ENCODE peak calls at places on chromosomes 1 and 21, in four cellular contexts. One of them, this sample, is unnamed.

GRCh38 chr21:38567577-38568360 is 69.5 kb upstream of the ERG start:
- DNase-seq in neural crest cell: no peak
- DNase-seq in tibial artery: no peak
- DNase-seq in GM20000: no peak
- DNase-seq in this sample: no peak

GRCh38 chr21:26194326-26194725 is 23.8 kb upstream of the APP start:
- DNase-seq in neural crest cell: no peak
- DNase-seq in tibial artery: no peak
- DNase-seq in GM20000: no peak
- DNase-seq in this sample: no peak

GRCh38 chr1:52032785-52033131 is 852 bp downstream of the KTI12 start:
- DNase-seq in neural crest cell: peak
- DNase-seq in tibial artery: peak
- DNase-seq in GM20000: peak
- DNase-seq in this sample: peak

GRCh38 chr1:168767885-168768584 is 39.0 kb upstream of the DPT start:
- DNase-seq in neural crest cell: no peak
- DNase-seq in tibial artery: peak
- DNase-seq in GM20000: no peak
- DNase-seq in this sample: no peak

GRCh38 chr1:183891158-183891557 is 86.2 kb downstream of the RGL1 start:
- DNase-seq in neural crest cell: no peak
- DNase-seq in tibial artery: no peak
- DNase-seq in GM20000: no peak
- DNase-seq in this sample: no peak

GRCh38 chr1:73770109-73770905 is 427.7 kb downstream of the LRRIQ3 start:
- DNase-seq in neural crest cell: no peak
- DNase-seq in tibial artery: no peak
- DNase-seq in GM20000: no peak
- DNase-seq in this sample: no peak

GRCh38 chr1:231161711-231162299 is at the start of gene TRIM67:
- DNase-seq in neural crest cell: peak
- DNase-seq in tibial artery: no peak
- DNase-seq in GM20000: no peak
- DNase-seq in this sample: peak

GRCh38 chr1:157771666-157772425 is 5.1 kb downstream of the FCRL2 start:
- DNase-seq in neural crest cell: no peak
- DNase-seq in tibial artery: no peak
- DNase-seq in GM20000: no peak
- DNase-seq in this sample: no peak

GRCh38 chr1:33357099-33357498 is 36.2 kb upstream of the A3GALT2 start:
- DNase-seq in neural crest cell: no peak
- DNase-seq in tibial artery: no peak
- DNase-seq in GM20000: no peak
- DNase-seq in this sample: no peak

GRCh38 chr1:205161071-205161470 is 39.3 kb upstream of the RBBP5 start:
- DNase-seq in neural crest cell: no peak
- DNase-seq in tibial artery: no peak
- DNase-seq in GM20000: no peak
- DNase-seq in this sample: no peak

GRCh38 chr1:87278791-87279190 is 49.9 kb upstream of the LMO4 start:
- DNase-seq in neural crest cell: no peak
- DNase-seq in tibial artery: no peak
- DNase-seq in GM20000: no peak
- DNase-seq in this sample: no peak

DNA sequence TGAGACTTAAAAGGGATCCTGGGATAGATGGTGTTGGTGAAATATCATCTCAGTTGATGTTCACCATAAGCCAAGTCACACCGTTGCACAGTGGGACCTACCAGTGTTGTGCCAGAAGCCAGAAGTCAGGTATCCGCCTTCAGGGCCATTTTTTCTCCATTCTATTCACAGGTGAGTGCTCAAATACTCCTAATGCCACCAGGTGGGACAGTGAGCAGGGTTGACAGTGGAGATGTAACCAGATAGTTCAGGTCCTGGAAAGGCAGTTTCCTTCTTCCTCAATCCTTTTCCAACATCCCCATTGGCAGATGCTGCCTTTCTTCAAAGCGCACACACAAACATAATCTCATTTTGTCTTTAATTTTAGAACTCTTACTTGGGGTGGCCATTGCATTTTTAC is 11.6 kb downstream of the CD160 start:
- DNase-seq in neural crest cell: no peak
- DNase-seq in tibial artery: no peak
- DNase-seq in GM20000: no peak
- DNase-seq in this sample: no peak
- TF ChIP-seq CTCF in neural crest cell: no peak
- TF ChIP-seq CTCF in tibial artery: no peak
- TF ChIP-seq CTCF in GM20000: no peak
- TF ChIP-seq CTCF in this sample: no peak

GRCh38 chr1:54980046-54980527 is 341 bp upstream of the TMEM61 start:
- DNase-seq in neural crest cell: no peak
- DNase-seq in tibial artery: no peak
- DNase-seq in GM20000: no peak
- DNase-seq in this sample: no peak

GRCh38 chr1:54978528-54979326 is 1.7 kb upstream of the TMEM61 start:
- DNase-seq in neural crest cell: no peak
- DNase-seq in tibial artery: no peak
- DNase-seq in GM20000: no peak
- DNase-seq in this sample: no peak

GRCh38 chr1:54981466-54981865 is 1.0 kb downstream of the TMEM61 start:
- DNase-seq in neural crest cell: no peak
- DNase-seq in tibial artery: no peak
- DNase-seq in GM20000: no peak
- DNase-seq in this sample: no peak

GRCh38 chr1:54979327-54979891 is 1.0 kb upstream of the TMEM61 start:
- DNase-seq in neural crest cell: no peak
- DNase-seq in tibial artery: no peak
- DNase-seq in GM20000: no peak
- DNase-seq in this sample: no peak

DNA sequence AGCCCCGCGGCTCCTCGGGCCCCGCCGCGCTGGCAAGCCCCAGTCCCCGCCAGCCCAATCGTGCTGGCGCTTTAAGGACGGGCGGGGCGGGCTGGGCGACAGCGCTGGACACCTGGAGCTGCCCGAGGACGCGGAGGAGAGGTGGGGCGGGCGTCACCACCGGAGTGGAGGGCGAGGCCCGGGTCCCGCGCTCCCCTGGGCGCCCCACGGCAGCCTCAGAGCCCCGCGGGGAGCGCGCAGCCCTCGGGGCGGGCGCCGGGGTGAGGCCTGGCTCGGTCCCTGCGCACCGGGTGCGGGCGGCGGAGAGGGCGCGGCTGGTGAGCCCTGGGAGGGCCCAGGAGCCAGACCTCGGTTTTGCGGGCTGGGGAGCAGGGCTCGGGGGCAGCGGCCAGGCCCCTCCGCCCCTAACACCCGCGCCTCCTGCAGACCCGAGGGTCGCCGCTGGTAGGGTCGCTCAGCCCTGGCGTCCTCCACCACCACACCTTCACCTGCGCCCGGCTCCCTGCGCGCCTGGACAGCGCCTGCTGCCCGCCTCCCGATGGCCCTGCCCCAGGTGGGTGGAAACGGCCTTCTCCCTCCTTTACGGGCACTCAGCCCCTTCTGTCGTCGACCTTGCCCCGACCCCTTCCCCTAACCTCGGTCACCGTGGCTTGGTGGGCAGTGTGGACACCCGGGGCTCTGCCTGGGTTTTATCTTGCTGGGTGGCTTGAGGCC is at the start of gene TMEM61:
- DNase-seq in neural crest cell: no peak
- DNase-seq in tibial artery: no peak
- DNase-seq in GM20000: no peak
- DNase-seq in this sample: no peak
- TF ChIP-seq CTCF in neural crest cell: no peak
- TF ChIP-seq CTCF in tibial artery: no peak
- TF ChIP-seq CTCF in GM20000: no peak
- TF ChIP-seq CTCF in this sample: no peak

DNA sequence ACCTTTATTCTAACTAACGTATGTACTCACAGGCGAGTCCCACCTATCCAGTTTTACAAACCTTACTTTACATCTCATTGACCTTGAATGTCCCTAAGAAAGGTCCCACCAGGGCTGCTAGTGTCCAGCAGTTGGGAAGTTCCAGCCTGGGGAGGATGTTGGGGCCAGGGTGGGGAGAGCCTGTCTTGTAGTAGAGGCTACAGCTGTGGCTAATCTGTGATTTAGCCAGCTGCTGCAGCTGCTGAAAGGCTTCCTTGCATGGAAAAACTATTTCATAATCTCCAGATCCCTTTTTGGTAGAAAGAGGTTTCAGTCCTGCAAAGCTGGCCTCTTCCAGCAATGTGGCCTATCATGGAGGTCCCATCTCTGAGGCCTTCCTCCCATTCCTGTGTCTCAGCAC is 23.1 kb downstream of the TNN start:
- DNase-seq in neural crest cell: no peak
- DNase-seq in tibial artery: no peak
- DNase-seq in GM20000: no peak
- DNase-seq in this sample: no peak
- TF ChIP-seq CTCF in neural crest cell: no peak
- TF ChIP-seq CTCF in tibial artery: no peak
- TF ChIP-seq CTCF in GM20000: no peak
- TF ChIP-seq CTCF in this sample: no peak

GRCh38 chr1:114691061-114691460 is 4.3 kb downstream of the AMPD1 start:
- DNase-seq in neural crest cell: no peak
- DNase-seq in tibial artery: no peak
- DNase-seq in GM20000: no peak
- DNase-seq in this sample: no peak

GRCh38 chr1:114688526-114688925 is 6.8 kb downstream of the AMPD1 start:
- DNase-seq in neural crest cell: no peak
- DNase-seq in tibial artery: no peak
- DNase-seq in GM20000: no peak
- DNase-seq in this sample: no peak

DNA sequence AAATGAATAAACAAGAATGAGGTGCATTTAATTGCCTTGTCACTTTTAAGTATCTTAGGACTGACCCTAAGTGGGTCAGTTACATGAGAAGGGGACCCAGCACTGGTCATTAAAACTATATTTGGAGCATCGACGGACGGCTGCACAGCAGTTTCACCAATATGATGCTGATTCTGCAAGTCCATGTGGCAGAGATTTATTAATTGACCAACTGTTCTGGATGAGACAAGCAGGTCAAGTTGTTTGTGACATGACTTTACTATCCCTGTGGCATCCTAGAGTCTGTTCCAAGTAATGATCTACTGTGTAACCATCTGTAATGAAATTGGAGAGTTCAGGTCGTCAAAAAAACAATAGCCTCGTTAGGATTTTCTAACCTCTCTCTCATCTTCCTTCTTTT is 9.5 kb downstream of the AMPD1 start:
- DNase-seq in neural crest cell: no peak
- DNase-seq in tibial artery: no peak
- DNase-seq in GM20000: no peak
- DNase-seq in this sample: no peak
- TF ChIP-seq CTCF in neural crest cell: no peak
- TF ChIP-seq CTCF in tibial artery: no peak
- TF ChIP-seq CTCF in GM20000: no peak
- TF ChIP-seq CTCF in this sample: no peak

This sample was measured in GM06990.